ENCODE peak calls at places on chromosomes 16 and 17, in six cellular contexts. R is left ventricle myocardium inferior; N is central memory CD4-positive, alpha-beta T cell; C is activated T-cell treated with anti-CD3 and anti-CD28 coated beads, Interleukin-2, amount 50 U/mL, for 72 hours; Y is stimulated activated CD8-positive, alpha-beta memory T cell treated with anti-CD3 and anti-CD28 coated beads, Interleukin-7, amount 100 ng/mL, for 1 hour; J is neural progenitor cell. B is an unnamed sample.

GRCh38 chr17:75842963-75843576 is 1.1 kb downstream of the UNC13D start:
- DNase-seq in Y (no peak), R (no peak), N (no peak), J (no peak), C (peak), B (no peak)

GRCh38 chr16:7716924-7717323 is 384.3 kb downstream of the RBFOX1 start:
- DNase-seq in Y (no peak), C (no peak), J (no peak), N (no peak), R (no peak), B (no peak)

GRCh38 chr17:42183741-42184711 is 1.2 kb downstream of the HCRT start:
- DNase-seq in J (peak), C (peak), N (peak), R (peak), Y (peak), B (peak)

GRCh38 chr16:77788196-77789084 is at the start of gene VAT1L:
- DNase-seq in R (peak), C (peak), Y (no peak), J (peak), N (no peak), B (peak)

GRCh38 chr17:79935845-79936470 is 96.7 kb upstream of the CBX4 start:
- DNase-seq in R (no peak), Y (no peak), J (no peak), N (no peak), C (no peak), B (no peak)

GRCh38 chr16:80158766-80159165 is 382.0 kb upstream of the DYNLRB2 start:
- DNase-seq in R (no peak), C (no peak), Y (no peak), J (no peak), N (no peak), B (no peak)

GRCh38 chr17:32783602-32784001 is 93.3 kb downstream of the MYO1D start:
- DNase-seq in R (no peak), C (peak), J (peak), Y (no peak), N (peak), B (peak)

GRCh38 chr17:38454528-38454927 is 26.3 kb downstream of the ARHGAP23 start:
- DNase-seq in C (no peak), J (no peak), R (peak), N (no peak), Y (no peak), B (no peak)

GRCh38 chr16:11407047-11407982 is 62.1 kb downstream of the RMI2 start:
- DNase-seq in C (peak), R (no peak), J (peak), Y (peak), N (peak), B (peak)

GRCh38 chr16:13453325-13453724 is 466.6 kb upstream of the ERCC4 start:
- DNase-seq in J (no peak), C (no peak), N (no peak), R (no peak), Y (no peak), B (no peak)

GRCh38 chr17:2400474-2400866 is 390 bp downstream of the MNT start:
- DNase-seq in Y (no peak), J (peak), C (peak), N (peak), R (peak), B (peak)

GRCh38 chr16:64152010-64152767 is 969.7 kb downstream of the CDH11 start:
- DNase-seq in N (no peak), C (no peak), R (no peak), J (no peak), Y (no peak), B (no peak)

GRCh38 chr16:12995721-12996372 is 94.4 kb downstream of the SHISA9 start:
- DNase-seq in N (no peak), J (no peak), R (no peak), Y (no peak), C (no peak), B (no peak)

GRCh38 chr17:1201132-1201702 is 21.4 kb upstream of the ABR start:
- DNase-seq in Y (no peak), C (peak), N (peak), J (no peak), R (no peak), B (peak)

GRCh38 chr16:72530434-72530833 is 358.5 kb upstream of the PMFBP1 start:
- DNase-seq in C (no peak), N (no peak), J (no peak), R (no peak), Y (no peak), B (no peak)

GRCh38 chr16:27398894-27399853 is 2.8 kb upstream of the IL21R start:
- DNase-seq in R (no peak), J (no peak), Y (no peak), N (no peak), C (no peak), B (peak)

GRCh38 chr16:53789159-53789558 is 85.2 kb downstream of the FTO start:
- DNase-seq in C (no peak), J (no peak), N (no peak), Y (no peak), R (no peak), B (no peak)